ENCODE peak calls at places on chromosome 1, in ten cellular contexts. L, N, M, J, G, Y, V, E, B and Z are unnamed samples. For H3K27me3, the result is how much of the 10 kb centered on the place peaks cover.

GRCh38 chr1:44637590-44638411 is 36.5 kb downstream of the TMEM53 start:
- DNase-seq in L (no peak), N (no peak), M (no peak), J (no peak), G (no peak), Y (no peak), V (no peak), E (no peak), B (no peak), Z (no peak)

GRCh38 chr1:203362561-203363055 is 11.7 kb upstream of the FMOD start:
- DNase-seq in L (no peak), N (no peak), M (no peak), J (no peak), G (no peak), Y (no peak), V (no peak), E (no peak), B (no peak), Z (no peak)

GRCh38 chr1:220894924-220895256 is 15.6 kb downstream of the HLX start:
- DNase-seq in L (no peak), N (no peak), M (no peak), J (no peak), G (no peak), Y (no peak), V (no peak), E (no peak), B (no peak), Z (no peak)

GRCh38 chr1:29385966-29386365 is 149.6 kb downstream of the PTPRU start:
- DNase-seq in L (no peak), N (no peak), M (no peak), J (no peak), G (no peak), Y (no peak), V (no peak), E (no peak), B (no peak), Z (no peak)

GRCh38 chr1:217506878-217507277 is 124.0 kb downstream of the GPATCH2 start:
- DNase-seq in L (no peak), N (no peak), M (no peak), J (no peak), G (no peak), Y (peak), V (no peak), E (no peak), B (no peak), Z (no peak)

GRCh38 chr1:203985676-203986075 is 87.2 kb upstream of the SOX13 start:
- DNase-seq in L (no peak), N (no peak), M (no peak), J (no peak), G (no peak), Y (no peak), V (no peak), E (no peak), B (no peak), Z (no peak)

GRCh38 chr1:80054129-80054528 is 1047.6 kb upstream of the ADGRL4 start:
- DNase-seq in L (no peak), N (no peak), M (peak), J (peak), G (no peak), Y (peak), V (no peak), E (no peak), B (no peak), Z (no peak)

GRCh38 chr1:58754056-58754613 is 29.7 kb downstream of the JUN start:
- DNase-seq in L (no peak), N (no peak), M (no peak), J (no peak), G (no peak), Y (peak), V (no peak), E (no peak), B (no peak), Z (no peak)

GRCh38 chr1:48227165-48228013 is 4.9 kb downstream of the SLC5A9 start:
- DNase-seq in L (no peak), N (no peak), M (no peak), J (no peak), G (no peak), Y (no peak), V (peak), E (no peak), B (no peak), Z (no peak)

GRCh38 chr1:230174041-230174440 is 107.0 kb downstream of the GALNT2 start:
- DNase-seq in L (no peak), N (no peak), M (no peak), J (no peak), G (no peak), Y (no peak), V (no peak), E (no peak), B (no peak), Z (no peak)

GRCh38 chr1:229952670-229953520 is 114.1 kb upstream of the GALNT2 start:
- DNase-seq in L (no peak), N (no peak), M (no peak), J (no peak), G (no peak), Y (peak), V (no peak), E (no peak), B (no peak), Z (no peak)

GRCh38 chr1:9714257-9714718 is 62.8 kb downstream of the PIK3CD start:
- DNase-seq in L (no peak), N (no peak), M (no peak), J (no peak), G (no peak), Y (no peak), V (peak), E (peak), B (no peak), Z (no peak)

GRCh38 chr1:23810818-23811420 is 10.4 kb upstream of the GALE start:
- DNase-seq in L (no peak), N (no peak), M (no peak), J (no peak), G (peak), Y (peak), V (peak), E (peak), B (no peak), Z (peak)

GRCh38 chr1:157721985-157722384 is 21.4 kb upstream of the FCRL3 start:
- DNase-seq in L (no peak), N (no peak), M (no peak), J (no peak), G (no peak), Y (no peak), V (no peak), E (no peak), B (no peak), Z (no peak)

GRCh38 chr1:217090073-217090911 is 367.1 kb upstream of the ESRRG start:
- DNase-seq in L (no peak), N (peak), M (no peak), J (no peak), G (no peak), Y (no peak), V (no peak), E (no peak), B (no peak), Z (no peak)

GRCh38 chr1:242735323-242735722 is 210.8 kb upstream of the PLD5 start:
- DNase-seq in L (no peak), N (no peak), M (no peak), J (no peak), G (no peak), Y (no peak), V (no peak), E (no peak), B (no peak), Z (no peak)

GRCh38 chr1:72062584-72062983 is 219.8 kb downstream of the NEGR1 start:
- DNase-seq in L (no peak), N (no peak), M (no peak), J (no peak), G (no peak), Y (peak), V (no peak), E (no peak), B (no peak), Z (no peak)

GRCh38 chr1:24765308-24765988 is 20.2 kb downstream of the CLIC4 start:
- DNase-seq in L (no peak), N (no peak), M (no peak), J (no peak), G (no peak), Y (no peak), V (no peak), E (no peak), B (no peak), Z (no peak)

GRCh38 chr1:98099501-98099900 is 178.7 kb upstream of the DPYD start:
- DNase-seq in L (no peak), N (no peak), M (no peak), J (no peak), G (no peak), Y (no peak), V (no peak), E (no peak), B (no peak), Z (no peak)

GRCh38 chr1:36304521-36304920 is 1.6 kb upstream of the SH3D21 start:
- DNase-seq in L (no peak), N (no peak), M (no peak), J (no peak), G (no peak), Y (no peak), V (no peak), E (no peak), B (no peak), Z (no peak)

GRCh38 chr1:55047611-55048010 is 8.3 kb downstream of the PCSK9 start:
- DNase-seq in L (no peak), N (no peak), M (no peak), J (no peak), G (no peak), Y (no peak), V (no peak), E (no peak), B (peak), Z (no peak)

GRCh38 chr1:59568158-59568935 is 246.4 kb upstream of the HOOK1 start:
- DNase-seq in L (no peak), N (no peak), M (no peak), J (no peak), G (no peak), Y (peak), V (no peak), E (no peak), B (no peak), Z (no peak)

GRCh38 chr1:178126261-178126660 is 32.4 kb downstream of the RASAL2 start:
- DNase-seq in L (no peak), N (no peak), M (no peak), J (no peak), G (no peak), Y (peak), V (no peak), E (no peak), B (no peak), Z (no peak)

GRCh38 chr1:36108314-36108713 is 16.7 kb downstream of the COL8A2 start:
- DNase-seq in L (no peak), N (no peak), M (peak), J (no peak), G (no peak), Y (no peak), V (no peak), E (no peak), B (no peak), Z (no peak)

GRCh38 chr1:242467556-242468145 is 56.8 kb downstream of the PLD5 start:
- DNase-seq in L (no peak), N (peak), M (no peak), J (no peak), G (peak), Y (peak), V (peak), E (no peak), B (no peak), Z (no peak)

GRCh38 chr1:236282159-236282716 is 480 bp upstream of the ERO1B start:
- DNase-seq in L (no peak), N (no peak), M (no peak), J (no peak), G (no peak), Y (no peak), V (no peak), E (peak), B (no peak), Z (no peak)

GRCh38 chr1:159177273-159177907 is 6.0 kb downstream of the CADM3 start:
- DNase-seq in L (no peak), N (no peak), M (no peak), J (peak), G (peak), Y (peak), V (peak), E (no peak), B (no peak), Z (no peak)

GRCh38 chr1:17810668-17811067 is 55.5 kb downstream of the ACTL8 start:
- DNase-seq in L (no peak), N (no peak), M (no peak), J (no peak), G (no peak), Y (no peak), V (no peak), E (no peak), B (no peak), Z (no peak)

GRCh38 chr1:114550336-114550735 is 31.1 kb downstream of the BCAS2 start:
- DNase-seq in L (no peak), N (no peak), M (no peak), J (no peak), G (no peak), Y (no peak), V (no peak), E (no peak), B (no peak), Z (no peak)

GRCh38 chr1:53557830-53558784 is 98.9 kb downstream of the DMRTB1 start:
- DNase-seq in L (peak), N (no peak), M (no peak), J (no peak), G (peak), Y (no peak), V (no peak), E (no peak), B (peak), Z (no peak)

GRCh38 chr1:147641695-147642592 is 28.4 kb downstream of the ACP6 start:
- DNase-seq in L (no peak), N (no peak), M (no peak), J (no peak), G (peak), Y (peak), V (peak), E (peak), B (no peak), Z (no peak)

GRCh38 chr1:12650001-12650421 is 6.1 kb downstream of the AADACL4 start:
- DNase-seq in L (no peak), N (no peak), M (peak), J (peak), G (no peak), Y (no peak), V (no peak), E (no peak), B (no peak), Z (no peak)

GRCh38 chr1:36589006-36589405 is 106.3 kb upstream of the CSF3R start:
- DNase-seq in L (no peak), N (no peak), M (no peak), J (no peak), G (no peak), Y (no peak), V (no peak), E (no peak), B (no peak), Z (no peak)

GRCh38 chr1:114902343-114902742 is 47.7 kb downstream of the SYCP1 start:
- DNase-seq in L (no peak), N (no peak), M (no peak), J (no peak), G (no peak), Y (no peak), V (no peak), E (no peak), B (no peak), Z (no peak)

GRCh38 chr1:36151845-36152203 is 2.5 kb upstream of the TRAPPC3 start:
- DNase-seq in L (no peak), N (no peak), M (no peak), J (no peak), G (peak), Y (no peak), V (peak), E (peak), B (no peak), Z (peak)

GRCh38 chr1:161382214-161383019 is 14.7 kb upstream of the CFAP126 start:
- DNase-seq in L (no peak), N (no peak), M (peak), J (no peak), G (no peak), Y (peak), V (peak), E (no peak), B (no peak), Z (no peak)

GRCh38 chr1:20785907-20786309 is 1.2 kb downstream of the HP1BP3 start:
- DNase-seq in L (no peak), N (no peak), M (no peak), J (no peak), G (no peak), Y (no peak), V (peak), E (no peak), B (no peak), Z (no peak)

GRCh38 chr1:229171934-229172333 is 99.0 kb upstream of the RAB4A start:
- DNase-seq in L (no peak), N (no peak), M (no peak), J (no peak), G (peak), Y (no peak), V (no peak), E (no peak), B (no peak), Z (no peak)

GRCh38 chr1:66365628-66366027 is 168.3 kb upstream of the SGIP1 start:
- DNase-seq in L (no peak), N (no peak), M (no peak), J (no peak), G (no peak), Y (no peak), V (no peak), E (no peak), B (no peak), Z (no peak)

GRCh38 chr1:3415260-3415952 is 39.1 kb upstream of the ARHGEF16 start:
- DNase-seq in L (peak), N (peak), M (no peak), J (no peak), G (no peak), Y (no peak), V (no peak), E (no peak), B (no peak), Z (no peak)
- H3K27me3 ChIP-seq in L (under half), N (under half), M (under half), J (under half), G (under half), Y (under half), V (under half), E (under half), B (under half), Z (under half)

GRCh38 chr1:46613661-46614603 is 2.7 kb downstream of the MOB3C start:
- DNase-seq in L (peak), N (peak), M (no peak), J (peak), G (peak), Y (peak), V (peak), E (peak), B (peak), Z (peak)

GRCh38 chr1:46615735-46616134 is 876 bp downstream of the MOB3C start:
- DNase-seq in L (no peak), N (no peak), M (no peak), J (no peak), G (no peak), Y (no peak), V (peak), E (no peak), B (no peak), Z (no peak)

GRCh38 chr1:46616277-46617107 is at the start of gene MOB3C:
- DNase-seq in L (peak), N (peak), M (no peak), J (peak), G (peak), Y (peak), V (peak), E (peak), B (peak), Z (peak)

GRCh38 chr1:46614604-46614984 is 2.0 kb downstream of the MOB3C start:
- DNase-seq in L (no peak), N (no peak), M (no peak), J (no peak), G (no peak), Y (no peak), V (no peak), E (no peak), B (no peak), Z (no peak)

GRCh38 chr1:46615088-46615487 is 1.5 kb downstream of the MOB3C start:
- DNase-seq in L (no peak), N (no peak), M (no peak), J (no peak), G (no peak), Y (no peak), V (no peak), E (no peak), B (no peak), Z (no peak)
- H3K4me3 ChIP-seq in L (no peak), N (peak), M (no peak), J (peak), G (peak), Y (no peak), V (peak), E (peak), B (no peak), Z (peak)

DNA sequence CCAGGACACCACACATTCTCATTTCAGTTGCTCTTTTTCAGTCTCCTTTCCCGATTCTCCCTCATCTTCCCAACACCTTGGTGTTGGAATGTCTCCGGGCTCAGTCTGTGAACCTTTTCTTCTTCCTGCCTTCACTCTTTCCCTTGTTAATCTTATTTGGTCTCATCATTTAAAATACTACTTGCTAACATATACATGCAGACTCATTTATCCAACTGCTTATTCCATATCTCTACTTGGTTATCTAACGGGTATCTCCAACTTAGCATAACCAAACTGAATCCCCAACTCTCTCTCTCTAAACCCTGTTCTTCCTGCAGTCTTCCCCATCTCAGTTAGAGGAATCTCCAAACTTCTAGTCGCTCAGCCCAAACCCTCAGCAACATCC is 26.2 kb downstream of the RAB3B start:
- DNase-seq in L (no peak), N (no peak), M (no peak), J (no peak), G (no peak), Y (no peak), V (no peak), E (no peak), B (no peak), Z (no peak)
- H3K27me3 ChIP-seq in L (half or more), N (half or more), M (under half), J (under half), G (under half), Y (under half), V (under half), E (under half), B (under half), Z (under half)

DNA sequence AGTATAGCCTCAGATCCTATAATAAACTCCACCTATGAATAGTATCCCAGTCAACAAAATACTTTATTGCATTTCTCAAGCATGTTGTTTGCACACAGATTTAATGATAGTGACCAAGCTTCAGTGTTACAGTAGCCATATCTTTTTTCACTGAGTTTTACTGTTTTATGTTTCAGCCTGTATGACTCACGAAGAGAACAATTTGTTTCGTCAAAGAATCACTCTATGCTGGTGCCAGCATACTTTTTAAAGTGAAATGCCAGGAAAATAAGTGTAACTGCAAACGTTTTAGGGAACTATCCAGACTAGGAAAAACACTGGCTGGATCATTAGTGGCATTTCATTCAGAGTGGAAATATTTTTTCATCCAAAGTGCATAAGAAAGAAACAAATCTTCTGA is 210.8 kb downstream of the COL11A1 start:
- DNase-seq in L (no peak), N (no peak), M (peak), J (no peak), G (no peak), Y (peak), V (no peak), E (no peak), B (no peak), Z (no peak)
- H3K4me3 ChIP-seq in L (no peak), N (no peak), M (no peak), J (no peak), G (no peak), Y (no peak), V (no peak), E (no peak), B (no peak), Z (no peak)

GRCh38 chr1:112505878-112506277 is 2.9 kb upstream of the WNT2B start:
- DNase-seq in L (no peak), N (no peak), M (no peak), J (no peak), G (no peak), Y (no peak), V (no peak), E (no peak), B (no peak), Z (no peak)
- H3K27me3 ChIP-seq in L (under half), N (under half), M (under half), J (under half), G (half or more), Y (under half), V (under half), E (under half), B (under half), Z (under half)

GRCh38 chr1:116921301-116921885 is 11.7 kb downstream of the PTGFRN start:
- DNase-seq in L (no peak), N (no peak), M (no peak), J (no peak), G (no peak), Y (no peak), V (no peak), E (no peak), B (no peak), Z (no peak)

GRCh38 chr1:116920211-116920610 is 10.5 kb downstream of the PTGFRN start:
- DNase-seq in L (no peak), N (no peak), M (no peak), J (no peak), G (no peak), Y (peak), V (no peak), E (no peak), B (no peak), Z (no peak)

GRCh38 chr1:116919802-116920201 is 10.1 kb downstream of the PTGFRN start:
- DNase-seq in L (no peak), N (no peak), M (no peak), J (no peak), G (peak), Y (no peak), V (no peak), E (no peak), B (no peak), Z (no peak)

GRCh38 chr1:116916533-116917460 is 7.1 kb downstream of the PTGFRN start:
- DNase-seq in L (no peak), N (no peak), M (no peak), J (no peak), G (no peak), Y (no peak), V (no peak), E (no peak), B (no peak), Z (no peak)

GRCh38 chr1:116918714-116919357 is 9.1 kb downstream of the PTGFRN start:
- DNase-seq in L (no peak), N (no peak), M (no peak), J (no peak), G (no peak), Y (peak), V (no peak), E (no peak), B (no peak), Z (no peak)
- H3K4me3 ChIP-seq in L (no peak), N (no peak), M (no peak), J (no peak), G (no peak), Y (no peak), V (no peak), E (no peak), B (no peak), Z (no peak)